ENCODE peak calls at places on chromosomes 1 and 21, in five cellular contexts. E is lower lobe of right lung, Y is natural killer cell, T is foreskin keratinocyte, J is DND-41. A is an unnamed sample.

GRCh38 chr1:53139911-53140310 is 2.5 kb downstream of the SLC1A7 start:
- DNase-seq in E (no peak), Y (no peak), T (no peak), J (no peak), A (no peak)

GRCh38 chr1:159827102-159827490 is 423 bp downstream of the SLAMF8 start:
- DNase-seq in E (peak), Y (peak), T (no peak), J (no peak), A (no peak)

GRCh38 chr1:233440952-233441401 is 113.5 kb downstream of the MAP3K21 start:
- DNase-seq in E (no peak), Y (no peak), T (peak), J (peak), A (peak)

GRCh38 chr1:41492341-41492848 is 7.9 kb upstream of the EDN2 start:
- DNase-seq in E (no peak), Y (no peak), T (no peak), J (peak), A (no peak)

GRCh38 chr1:156241311-156241811 is 623 bp upstream of the BGLAP start:
- DNase-seq in E (no peak), Y (no peak), T (no peak), J (no peak), A (no peak)

GRCh38 chr1:245480393-245481120 is 325.8 kb downstream of the KIF26B start:
- DNase-seq in E (no peak), Y (no peak), T (no peak), J (no peak), A (no peak)

GRCh38 chr1:42784946-42785693 is at the start of gene TMEM269:
- DNase-seq in E (peak), Y (no peak), T (no peak), J (no peak), A (no peak)

GRCh38 chr1:232980336-232980978 is 30.0 kb downstream of the NTPCR start:
- DNase-seq in E (no peak), Y (no peak), T (no peak), J (no peak), A (no peak)

GRCh38 chr1:70392626-70393025 is 18.4 kb upstream of the CTH start:
- DNase-seq in E (no peak), Y (no peak), T (no peak), J (no peak), A (no peak)

GRCh38 chr1:200905411-200906052 is 10.8 kb downstream of the INAVA start:
- DNase-seq in E (no peak), Y (no peak), T (peak), J (peak), A (no peak)

GRCh38 chr21:15498455-15498854 is 231.3 kb upstream of the USP25 start:
- DNase-seq in E (no peak), Y (no peak), T (peak), J (no peak), A (no peak)

GRCh38 chr1:32198237-32199042 is 2.0 kb upstream of the CCDC28B start:
- DNase-seq in E (no peak), Y (no peak), T (no peak), J (no peak), A (no peak)

GRCh38 chr1:23562138-23562819 is 3.0 kb upstream of the ID3 start:
- DNase-seq in E (peak), Y (no peak), T (peak), J (peak), A (peak)

GRCh38 chr1:12161662-12162458 is 4.9 kb upstream of the TNFRSF1B start:
- DNase-seq in E (peak), Y (peak), T (peak), J (peak), A (no peak)

GRCh38 chr1:247228133-247228532 is 27.7 kb upstream of the VN1R5 start:
- DNase-seq in E (no peak), Y (no peak), T (no peak), J (no peak), A (no peak)

GRCh38 chr21:36729301-36729970 is 30.5 kb downstream of the SIM2 start:
- DNase-seq in E (no peak), Y (no peak), T (no peak), J (no peak), A (no peak)

GRCh38 chr21:30924171-30924680 is 42.8 kb upstream of the KRTAP11-1 start:
- DNase-seq in E (no peak), Y (no peak), T (no peak), J (no peak), A (no peak)

GRCh38 chr1:113325039-113325438 is 65.3 kb upstream of the MAGI3 start:
- DNase-seq in E (no peak), Y (no peak), T (peak), J (no peak), A (no peak)

GRCh38 chr1:173638043-173639021 is 3.2 kb downstream of the TEX50 start:
- DNase-seq in E (no peak), Y (no peak), T (no peak), J (no peak), A (no peak)
- TF ChIP-seq CTCF in E (no peak), Y (no peak), T (no peak), J (no peak), A (no peak)

DNA sequence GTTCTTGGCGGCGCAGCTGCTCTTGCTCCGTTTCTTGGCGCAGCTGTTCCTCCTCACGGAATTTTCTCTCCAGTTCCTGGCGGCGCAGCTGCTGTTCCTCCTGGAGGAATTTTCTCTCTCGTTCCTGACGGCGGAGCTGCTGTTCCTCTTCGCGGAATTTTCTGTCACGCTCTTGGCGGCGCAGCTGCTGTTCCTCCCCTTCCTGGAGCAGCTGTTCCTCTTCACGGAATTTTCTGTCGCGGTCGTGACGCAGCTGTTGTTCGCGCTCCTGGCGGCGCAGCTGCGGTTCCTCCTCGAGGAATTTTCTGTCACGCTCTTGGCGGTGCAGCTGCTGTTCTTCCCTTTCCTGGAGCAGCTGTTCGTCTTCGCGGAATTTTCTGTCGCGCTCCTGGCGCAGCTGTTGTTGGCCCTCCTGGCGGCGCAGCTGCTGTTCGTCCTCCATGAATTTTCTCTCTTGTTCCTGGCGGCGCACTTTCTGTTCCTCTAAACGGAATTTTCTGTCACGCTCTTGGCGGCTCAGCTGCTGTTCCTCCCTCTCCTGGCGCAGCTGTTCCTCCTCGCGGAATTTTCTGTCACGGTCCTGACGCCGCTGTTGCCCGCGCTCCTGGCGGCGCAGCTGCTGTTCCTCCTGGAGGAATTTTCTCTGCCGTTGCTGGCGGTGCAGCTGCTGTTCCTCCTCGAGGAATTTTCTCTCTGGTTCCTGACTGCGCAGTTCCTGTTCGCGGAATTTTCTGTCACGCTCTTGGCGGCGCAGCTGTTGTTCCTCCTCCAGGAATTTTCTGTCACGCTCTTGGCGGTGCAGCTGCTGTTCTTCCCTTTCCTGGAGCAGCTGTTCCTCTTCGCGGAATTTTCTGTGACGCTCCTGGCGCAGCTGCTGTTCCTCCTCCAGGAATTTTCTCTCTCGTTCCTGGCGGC is 7.0 kb downstream of the TCHH start:
- DNase-seq in E (no peak), Y (no peak), T (peak), J (no peak), A (no peak)
- TF ChIP-seq CTCF in E (no peak), Y (no peak), T (no peak), J (no peak), A (no peak)

DNA sequence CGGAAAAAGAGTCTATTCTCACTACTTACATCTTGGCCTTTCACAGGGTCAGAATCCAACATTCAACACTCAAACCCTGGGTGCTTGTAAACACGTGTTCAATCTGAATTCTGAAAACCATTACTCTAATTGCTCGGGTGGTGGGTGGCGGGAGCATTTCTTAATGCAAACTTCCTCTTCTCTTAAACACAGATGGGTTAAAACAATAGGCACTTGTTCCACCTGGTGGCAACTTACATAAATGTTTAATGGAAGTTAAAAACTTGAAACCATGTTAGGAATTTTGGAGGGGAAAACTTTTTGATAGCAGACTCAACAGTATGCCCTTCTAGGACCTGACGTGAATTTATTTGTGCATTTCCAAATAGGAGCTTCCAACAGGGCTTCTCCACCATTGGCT is 23.4 kb upstream of the TDRD10 start:
- DNase-seq in E (no peak), Y (no peak), T (no peak), J (no peak), A (no peak)
- TF ChIP-seq CTCF in E (peak), Y (no peak), T (peak), J (no peak), A (peak)

DNA sequence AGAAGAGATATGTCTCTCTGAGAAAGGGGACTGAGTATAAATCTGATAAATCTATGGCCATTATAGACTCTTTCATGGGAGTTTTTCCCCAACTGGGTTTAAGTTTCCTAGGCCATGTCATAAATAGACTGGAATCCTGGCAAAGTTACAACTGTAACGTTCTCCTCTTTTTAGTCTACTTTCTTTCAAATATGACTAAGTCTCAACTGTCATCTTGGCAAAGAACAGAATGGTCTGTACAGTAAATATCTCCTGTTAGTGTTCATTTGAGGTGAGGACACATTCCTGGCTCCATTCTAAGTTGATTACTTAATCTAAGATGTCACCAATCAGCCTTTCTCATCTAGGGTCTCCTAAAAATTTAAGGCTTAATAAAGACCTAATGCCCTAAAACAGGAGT is 300.5 kb downstream of the BRINP2 start:
- DNase-seq in E (no peak), Y (no peak), T (no peak), J (no peak), A (no peak)
- TF ChIP-seq CTCF in E (no peak), Y (no peak), T (no peak), J (no peak), A (no peak)

GRCh38 chr1:167092653-167093052 is 1.2 kb upstream of the STYXL2 start:
- DNase-seq in E (no peak), Y (no peak), T (no peak), J (no peak), A (no peak)

GRCh38 chr1:167086033-167086432 is 4.1 kb downstream of the GPA33 start:
- DNase-seq in E (no peak), Y (no peak), T (no peak), J (no peak), A (no peak)

GRCh38 chr1:167084739-167085138 is 5.4 kb downstream of the GPA33 start:
- DNase-seq in E (no peak), Y (no peak), T (no peak), J (no peak), A (no peak)

GRCh38 chr1:167090289-167090942 is at the start of gene GPA33:
- DNase-seq in E (no peak), Y (no peak), T (no peak), J (peak), A (no peak)

GRCh38 chr1:167088746-167089417 is 1.3 kb downstream of the GPA33 start:
- DNase-seq in E (no peak), Y (no peak), T (no peak), J (peak), A (no peak)
- TF ChIP-seq CTCF in E (no peak), Y (no peak), T (no peak), J (no peak), A (no peak)

GRCh38 chr1:204323887-204324286 is 35.8 kb downstream of the PLEKHA6 start:
- DNase-seq in E (no peak), Y (no peak), T (peak), J (no peak), A (no peak)
- TF ChIP-seq CTCF in E (no peak), Y (no peak), T (no peak), J (no peak), A (no peak)

A was measured in mesothelial cell of epicardium.